ENCODE peak calls at places on chromosomes 11 and 22, in ten cellular contexts. One of them, this sample, is unnamed.

GRCh38 chr22:46117206-46118199 is 32.8 kb upstream of the PPARA start:
- DNase-seq in activated CD4-positive, alpha-beta T cell treated with anti-CD3 and anti-CD28 coated beads, Interleukin-2, amount 10 ng/mL, durations not matched to agents 7 days and 5 days: no peak
- DNase-seq in fibroblast of lung: no peak
- DNase-seq in non-pigmented ciliary epithelial cell: no peak
- DNase-seq in left colon: no peak
- DNase-seq in effector memory CD4-positive, alpha-beta T cell: no peak
- DNase-seq in posterior cingulate gyrus: no peak
- DNase-seq in NCI-H1092: no peak
- DNase-seq in CD8-positive, alpha-beta memory T cell: no peak
- DNase-seq in stimulated activated CD4-positive, alpha-beta T cell treated with anti-CD3 and anti-CD28 coated beads, TNF-alpha, amount 100 ng/mL, for 24 hours: no peak
- DNase-seq in this sample: no peak

GRCh38 chr22:36339171-36340065 is 48.3 kb downstream of the MYH9 start:
- DNase-seq in stimulated activated CD4-positive, alpha-beta T cell treated with anti-CD3 and anti-CD28 coated beads, TNF-alpha, amount 100 ng/mL, for 24 hours: peak; percentile 44
- DNase-seq in non-pigmented ciliary epithelial cell: no peak
- DNase-seq in fibroblast of lung: peak; percentile 89
- DNase-seq in CD8-positive, alpha-beta memory T cell: peak; percentile 47
- DNase-seq in activated CD4-positive, alpha-beta T cell treated with anti-CD3 and anti-CD28 coated beads, Interleukin-2, amount 10 ng/mL, durations not matched to agents 7 days and 5 days: peak; percentile 48
- DNase-seq in posterior cingulate gyrus: no peak
- DNase-seq in left colon: no peak
- DNase-seq in NCI-H1092: no peak
- DNase-seq in effector memory CD4-positive, alpha-beta T cell: no peak
- DNase-seq in this sample: peak; percentile 68

GRCh38 chr11:124878497-124879228 is 13.4 kb downstream of the ROBO3 start:
- DNase-seq in CD8-positive, alpha-beta memory T cell: no peak
- DNase-seq in stimulated activated CD4-positive, alpha-beta T cell treated with anti-CD3 and anti-CD28 coated beads, TNF-alpha, amount 100 ng/mL, for 24 hours: no peak
- DNase-seq in effector memory CD4-positive, alpha-beta T cell: no peak
- DNase-seq in fibroblast of lung: no peak
- DNase-seq in posterior cingulate gyrus: no peak
- DNase-seq in NCI-H1092: no peak
- DNase-seq in left colon: no peak
- DNase-seq in activated CD4-positive, alpha-beta T cell treated with anti-CD3 and anti-CD28 coated beads, Interleukin-2, amount 10 ng/mL, durations not matched to agents 7 days and 5 days: no peak
- DNase-seq in non-pigmented ciliary epithelial cell: no peak
- DNase-seq in this sample: no peak

GRCh38 chr22:48651036-48651890 is 1176.4 kb downstream of the BRD1 start:
- DNase-seq in fibroblast of lung: no peak
- DNase-seq in CD8-positive, alpha-beta memory T cell: no peak
- DNase-seq in left colon: no peak
- DNase-seq in NCI-H1092: no peak
- DNase-seq in effector memory CD4-positive, alpha-beta T cell: no peak
- DNase-seq in posterior cingulate gyrus: peak; percentile 54
- DNase-seq in stimulated activated CD4-positive, alpha-beta T cell treated with anti-CD3 and anti-CD28 coated beads, TNF-alpha, amount 100 ng/mL, for 24 hours: no peak
- DNase-seq in activated CD4-positive, alpha-beta T cell treated with anti-CD3 and anti-CD28 coated beads, Interleukin-2, amount 10 ng/mL, durations not matched to agents 7 days and 5 days: no peak
- DNase-seq in non-pigmented ciliary epithelial cell: no peak
- DNase-seq in this sample: no peak

GRCh38 chr11:1830500-1831223 is 4.1 kb upstream of the SYT8 start:
- DNase-seq in non-pigmented ciliary epithelial cell: no peak
- DNase-seq in activated CD4-positive, alpha-beta T cell treated with anti-CD3 and anti-CD28 coated beads, Interleukin-2, amount 10 ng/mL, durations not matched to agents 7 days and 5 days: no peak
- DNase-seq in left colon: peak; percentile 85
- DNase-seq in fibroblast of lung: peak; percentile 12
- DNase-seq in CD8-positive, alpha-beta memory T cell: no peak
- DNase-seq in NCI-H1092: no peak
- DNase-seq in stimulated activated CD4-positive, alpha-beta T cell treated with anti-CD3 and anti-CD28 coated beads, TNF-alpha, amount 100 ng/mL, for 24 hours: no peak
- DNase-seq in effector memory CD4-positive, alpha-beta T cell: no peak
- DNase-seq in posterior cingulate gyrus: no peak
- DNase-seq in this sample: no peak

GRCh38 chr11:79461144-79461543 is 20.3 kb upstream of the TENM4 start:
- DNase-seq in non-pigmented ciliary epithelial cell: no peak
- DNase-seq in left colon: no peak
- DNase-seq in effector memory CD4-positive, alpha-beta T cell: no peak
- DNase-seq in NCI-H1092: no peak
- DNase-seq in stimulated activated CD4-positive, alpha-beta T cell treated with anti-CD3 and anti-CD28 coated beads, TNF-alpha, amount 100 ng/mL, for 24 hours: no peak
- DNase-seq in posterior cingulate gyrus: no peak
- DNase-seq in activated CD4-positive, alpha-beta T cell treated with anti-CD3 and anti-CD28 coated beads, Interleukin-2, amount 10 ng/mL, durations not matched to agents 7 days and 5 days: no peak
- DNase-seq in fibroblast of lung: peak; percentile 55
- DNase-seq in CD8-positive, alpha-beta memory T cell: no peak
- DNase-seq in this sample: no peak

GRCh38 chr22:39174498-39175120 is 22.1 kb upstream of the CBX7 start:
- DNase-seq in posterior cingulate gyrus: no peak
- DNase-seq in CD8-positive, alpha-beta memory T cell: peak; percentile 86
- DNase-seq in non-pigmented ciliary epithelial cell: peak; percentile 51
- DNase-seq in NCI-H1092: no peak
- DNase-seq in effector memory CD4-positive, alpha-beta T cell: peak; percentile 49
- DNase-seq in fibroblast of lung: peak; percentile 83
- DNase-seq in activated CD4-positive, alpha-beta T cell treated with anti-CD3 and anti-CD28 coated beads, Interleukin-2, amount 10 ng/mL, durations not matched to agents 7 days and 5 days: peak; percentile 80
- DNase-seq in left colon: peak; percentile 72
- DNase-seq in stimulated activated CD4-positive, alpha-beta T cell treated with anti-CD3 and anti-CD28 coated beads, TNF-alpha, amount 100 ng/mL, for 24 hours: peak; percentile 43
- DNase-seq in this sample: peak; percentile 99

GRCh38 chr11:59607703-59608454 is 7.7 kb downstream of the OSBP start:
- DNase-seq in effector memory CD4-positive, alpha-beta T cell: no peak
- DNase-seq in non-pigmented ciliary epithelial cell: no peak
- DNase-seq in NCI-H1092: no peak
- DNase-seq in CD8-positive, alpha-beta memory T cell: no peak
- DNase-seq in stimulated activated CD4-positive, alpha-beta T cell treated with anti-CD3 and anti-CD28 coated beads, TNF-alpha, amount 100 ng/mL, for 24 hours: no peak
- DNase-seq in posterior cingulate gyrus: no peak
- DNase-seq in left colon: no peak
- DNase-seq in activated CD4-positive, alpha-beta T cell treated with anti-CD3 and anti-CD28 coated beads, Interleukin-2, amount 10 ng/mL, durations not matched to agents 7 days and 5 days: no peak
- DNase-seq in fibroblast of lung: no peak
- DNase-seq in this sample: no peak

GRCh38 chr22:20211997-20212753 is 55.9 kb downstream of the RTN4R start:
- DNase-seq in posterior cingulate gyrus: peak; percentile 39
- DNase-seq in left colon: peak; percentile 70
- DNase-seq in non-pigmented ciliary epithelial cell: no peak
- DNase-seq in stimulated activated CD4-positive, alpha-beta T cell treated with anti-CD3 and anti-CD28 coated beads, TNF-alpha, amount 100 ng/mL, for 24 hours: no peak
- DNase-seq in activated CD4-positive, alpha-beta T cell treated with anti-CD3 and anti-CD28 coated beads, Interleukin-2, amount 10 ng/mL, durations not matched to agents 7 days and 5 days: no peak
- DNase-seq in CD8-positive, alpha-beta memory T cell: no peak
- DNase-seq in fibroblast of lung: peak; percentile 60
- DNase-seq in NCI-H1092: peak; percentile 75
- DNase-seq in effector memory CD4-positive, alpha-beta T cell: no peak
- DNase-seq in this sample: no peak

GRCh38 chr11:83011333-83012167 is 60.1 kb downstream of the RAB30 start:
- DNase-seq in posterior cingulate gyrus: no peak
- DNase-seq in non-pigmented ciliary epithelial cell: no peak
- DNase-seq in fibroblast of lung: peak; percentile 49
- DNase-seq in activated CD4-positive, alpha-beta T cell treated with anti-CD3 and anti-CD28 coated beads, Interleukin-2, amount 10 ng/mL, durations not matched to agents 7 days and 5 days: no peak
- DNase-seq in left colon: no peak
- DNase-seq in stimulated activated CD4-positive, alpha-beta T cell treated with anti-CD3 and anti-CD28 coated beads, TNF-alpha, amount 100 ng/mL, for 24 hours: no peak
- DNase-seq in effector memory CD4-positive, alpha-beta T cell: no peak
- DNase-seq in NCI-H1092: no peak
- DNase-seq in CD8-positive, alpha-beta memory T cell: no peak
- DNase-seq in this sample: no peak